ENCODE peak calls at places on chromosome 11, in eight cellular contexts. W is naive thymus-derived CD4-positive, alpha-beta T cell; P is PC-9; V is NCI-H1436 treated with DMSO at 0.1 percent for 48 hours; E is RWPE2; K is hepatic stellate cell; Q is neural progenitor cell; Z is stimulated activated CD4-positive, alpha-beta T cell treated with anti-CD3 and anti-CD28 coated beads, Interleukin-2, amount 100 ng/mL, for 48 hours. F is an unnamed sample.

GRCh38 chr11:19444231-19444630 is 203.5 kb upstream of the E2F8 start:
- DNase-seq in K (no peak), V (no peak), P (no peak), E (no peak), Z (no peak), Q (no peak), W (no peak), F (no peak)

GRCh38 chr11:67118059-67118766 is 850 bp upstream of the KDM2A start:
- DNase-seq in Q (no peak), E (no peak), V (no peak), W (peak), P (peak), Z (peak), K (peak), F (no peak)

GRCh38 chr11:23359297-23359696 is 499.0 kb upstream of the CCDC179 start:
- DNase-seq in P (no peak), K (peak), E (no peak), V (no peak), Z (no peak), W (no peak), Q (no peak), F (no peak)

GRCh38 chr11:78365381-78365792 is 52.2 kb downstream of the GAB2 start:
- DNase-seq in W (no peak), K (no peak), V (no peak), E (no peak), Z (no peak), P (peak), Q (peak), F (no peak)

GRCh38 chr11:100619484-100619883 is 67.6 kb upstream of the ARHGAP42 start:
- DNase-seq in P (no peak), Z (no peak), Q (no peak), E (no peak), K (peak), V (no peak), W (no peak), F (no peak)

GRCh38 chr11:66800720-66801428 is 42.4 kb upstream of the RCE1 start:
- DNase-seq in Q (no peak), P (no peak), W (no peak), K (no peak), V (no peak), E (no peak), Z (no peak), F (no peak)

GRCh38 chr11:3135491-3136440 is 29.3 kb downstream of the OSBPL5 start:
- DNase-seq in E (no peak), P (no peak), Q (peak), K (no peak), V (no peak), W (no peak), Z (no peak), F (no peak)

GRCh38 chr11:118899296-118899688 is 15.6 kb downstream of the CXCR5 start:
- DNase-seq in Z (no peak), K (no peak), V (no peak), E (peak), W (no peak), Q (no peak), P (no peak), F (no peak)

GRCh38 chr11:15742626-15743243 is 613.6 kb downstream of the SOX6 start:
- DNase-seq in Z (no peak), Q (no peak), K (no peak), E (no peak), V (no peak), W (no peak), P (no peak), F (no peak)

GRCh38 chr11:72685560-72686480 is 11.6 kb upstream of the PDE2A start:
- DNase-seq in Q (no peak), K (no peak), W (no peak), V (no peak), E (no peak), P (no peak), Z (peak), F (no peak)

GRCh38 chr11:86249307-86250098 is 5.0 kb downstream of the EED start:
- DNase-seq in Z (no peak), P (no peak), W (no peak), Q (no peak), K (no peak), E (no peak), V (no peak), F (no peak)

GRCh38 chr11:124101722-124102121 is 13.5 kb upstream of the VWA5A start:
- DNase-seq in Q (no peak), E (no peak), W (no peak), Z (no peak), V (no peak), K (no peak), P (no peak), F (no peak)

GRCh38 chr11:6667733-6668374 is 12.2 kb upstream of the DCHS1 start:
- DNase-seq in K (no peak), Z (no peak), W (peak), V (no peak), E (no peak), Q (peak), P (no peak), F (no peak)

GRCh38 chr11:44047931-44048431 is at the start of gene ACCSL:
- DNase-seq in K (no peak), W (no peak), E (no peak), Q (no peak), P (no peak), V (no peak), Z (no peak), F (no peak)

F was measured in T1000.